ENCODE peak calls at places on chromosome 17, in six cellular contexts. F, I, U, G, J and Q are unnamed samples.

GRCh38 chr17:64155751-64156544 is 26.0 kb upstream of the ERN1 start:
- DNase-seq in I (no peak), U (peak), G (no peak), F (no peak), J (no peak), Q (peak)

GRCh38 chr17:80036715-80037477 is 454 bp downstream of the CCDC40 start:
- DNase-seq in F (no peak), G (no peak), J (no peak), I (peak), U (no peak), Q (peak)

GRCh38 chr17:44627513-44627912 is 28.8 kb upstream of the MEIOC start:
- DNase-seq in U (no peak), J (no peak), I (no peak), F (no peak), G (no peak), Q (no peak)

GRCh38 chr17:47703671-47704070 is 9.7 kb downstream of the TBKBP1 start:
- DNase-seq in I (no peak), F (no peak), U (no peak), G (no peak), J (no peak), Q (no peak)

GRCh38 chr17:431494-431893 is 78.9 kb upstream of the RPH3AL start:
- DNase-seq in J (no peak), U (no peak), G (no peak), F (no peak), I (no peak), Q (no peak)

GRCh38 chr17:37543527-37544122 is 53.9 kb downstream of the DUSP14 start:
- DNase-seq in G (no peak), I (no peak), F (no peak), U (no peak), J (no peak), Q (no peak)

GRCh38 chr17:51427259-51428255 is 167.2 kb downstream of the UTP18 start:
- DNase-seq in G (no peak), F (no peak), I (no peak), U (no peak), J (no peak), Q (no peak)

GRCh38 chr17:40069751-40070643 is 7.2 kb downstream of the THRA start:
- DNase-seq in G (no peak), U (peak), J (no peak), F (peak), I (peak), Q (peak)

GRCh38 chr17:37568350-37569053 is 40.7 kb downstream of the SYNRG start:
- DNase-seq in I (no peak), F (no peak), J (peak), G (no peak), U (no peak), Q (no peak)

GRCh38 chr17:20267459-20267842 is 199.9 kb downstream of the LGALS9B start:
- DNase-seq in U (no peak), J (no peak), I (no peak), G (no peak), F (no peak), Q (peak)

GRCh38 chr17:74201250-74201649 is 2.2 kb upstream of the RPL38 start:
- DNase-seq in J (peak), G (no peak), I (no peak), U (no peak), F (no peak), Q (peak)

GRCh38 chr17:83144421-83145357 is 65.3 kb downstream of the METRNL start:
- DNase-seq in J (no peak), U (no peak), F (no peak), I (no peak), G (peak), Q (no peak)

GRCh38 chr17:17993366-17993765 is 20.7 kb downstream of the DRC3 start:
- DNase-seq in U (no peak), J (no peak), F (no peak), I (no peak), G (no peak), Q (no peak)

GRCh38 chr17:34201767-34202166 is 53.3 kb upstream of the CCL2 start:
- DNase-seq in F (no peak), U (no peak), G (no peak), J (no peak), I (no peak), Q (no peak)

GRCh38 chr17:78605886-78606285 is 28.7 kb upstream of the DNAH17 start:
- DNase-seq in J (no peak), G (no peak), I (no peak), F (no peak), U (no peak), Q (no peak)

GRCh38 chr17:64348666-64349065 is 42.0 kb downstream of the PECAM1 start:
- DNase-seq in U (peak), I (no peak), G (no peak), F (no peak), J (no peak), Q (no peak)

GRCh38 chr17:37134050-37134449 is 185.3 kb downstream of the AATF start:
- DNase-seq in U (no peak), I (peak), G (no peak), J (no peak), F (no peak), Q (no peak)

GRCh38 chr17:43779145-43780125 is 658 bp upstream of the DUSP3 start:
- DNase-seq in J (no peak), G (no peak), I (peak), F (no peak), U (peak), Q (peak)

GRCh38 chr17:21356537-21357127 is 19.5 kb upstream of the KCNJ12 start:
- DNase-seq in I (no peak), U (no peak), J (no peak), G (no peak), F (no peak), Q (no peak)

GRCh38 chr17:27294689-27295630 is 1.0 kb downstream of the WSB1 start:
- DNase-seq in I (peak), U (peak), F (peak), J (peak), G (peak), Q (peak)

GRCh38 chr17:51238253-51238887 is 21.5 kb downstream of the MBTD1 start:
- DNase-seq in F (peak), I (no peak), G (no peak), J (no peak), U (no peak), Q (no peak)

GRCh38 chr17:44115585-44116415 is 7.6 kb downstream of the HDAC5 start:
- DNase-seq in U (no peak), F (no peak), J (no peak), G (no peak), I (no peak), Q (peak)

GRCh38 chr17:67422887-67423286 is 45.8 kb downstream of the PITPNC1 start:
- DNase-seq in F (no peak), U (no peak), I (no peak), J (no peak), G (no peak), Q (no peak)

GRCh38 chr17:8489841-8490240 is 54.2 kb downstream of the NDEL1 start:
- DNase-seq in U (no peak), F (no peak), G (no peak), J (no peak), I (peak), Q (no peak)

GRCh38 chr17:35578195-35578928 is at the start of gene PEX12:
- DNase-seq in G (peak), U (peak), J (peak), I (peak), F (peak), Q (peak)

GRCh38 chr17:57881783-57882291 is 32.0 kb upstream of the MRPS23 start:
- DNase-seq in I (no peak), J (no peak), G (no peak), U (no peak), F (no peak), Q (no peak)

GRCh38 chr17:47305302-47305923 is 18.3 kb upstream of the EFCAB13 start:
- DNase-seq in I (peak), J (peak), F (no peak), G (peak), U (no peak), Q (peak)

GRCh38 chr17:14144513-14144912 is 75.2 kb downstream of the COX10 start:
- DNase-seq in G (no peak), J (no peak), U (no peak), I (no peak), F (no peak), Q (no peak)

GRCh38 chr17:50953831-50954601 is 87.9 kb upstream of the TOB1 start:
- DNase-seq in G (peak), I (peak), J (peak), U (no peak), F (no peak), Q (peak)

GRCh38 chr17:40373324-40373723 is 8.8 kb upstream of the GJD3 start:
- DNase-seq in G (no peak), I (peak), F (no peak), J (peak), U (no peak), Q (peak)

DNA sequence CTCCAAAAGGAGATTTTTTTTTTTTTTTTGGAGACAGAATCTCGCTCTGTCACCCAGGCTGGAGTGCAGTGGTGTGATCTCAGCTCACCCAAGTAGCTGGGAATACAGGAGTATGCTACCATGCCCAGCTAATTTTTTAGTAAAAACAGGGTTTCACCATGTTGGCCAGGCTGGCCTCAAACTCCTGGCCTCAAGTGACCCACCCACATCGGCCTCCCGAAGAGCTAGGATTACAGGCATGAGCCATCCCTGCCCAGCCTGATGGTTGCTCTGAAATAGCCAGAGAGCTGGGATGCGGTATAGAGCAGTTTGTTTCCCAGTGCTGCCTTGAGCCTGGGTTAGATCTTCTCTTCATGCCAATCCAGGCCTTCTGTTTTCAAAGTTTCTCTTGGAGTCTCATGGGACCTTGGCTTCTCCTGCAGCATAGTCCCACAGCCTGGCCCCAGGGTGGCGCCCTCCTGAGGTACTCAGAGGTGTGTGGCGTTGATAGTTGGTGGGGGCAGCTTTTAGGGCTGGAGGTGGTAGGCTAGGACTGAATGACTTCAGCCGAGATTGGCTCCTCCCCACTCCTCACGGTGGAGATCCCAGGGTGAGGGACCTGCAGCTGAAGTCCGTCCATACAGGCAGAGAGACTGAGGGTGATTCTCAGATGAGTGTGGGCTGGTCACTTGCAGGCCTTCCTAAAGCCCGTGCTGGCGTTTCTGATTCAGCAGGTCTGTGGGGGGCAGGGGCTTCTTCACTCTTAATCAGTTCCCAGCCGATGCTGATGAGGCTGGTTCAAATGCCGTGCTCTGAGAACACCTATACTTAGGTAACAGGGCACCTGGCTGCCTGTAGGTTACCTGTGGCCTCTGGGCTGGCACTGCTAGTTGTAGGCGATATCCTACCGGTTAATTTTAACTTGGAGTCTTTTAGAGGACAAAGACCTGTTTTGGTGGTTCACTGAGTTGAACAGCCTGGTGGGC is 52.0 kb downstream of the TNFRSF13B start:
- DNase-seq in F (no peak), J (no peak), I (no peak), G (no peak), U (no peak), Q (no peak)
- TF ChIP-seq CTCF in F (peak), J (no peak), I (peak), G (no peak), U (no peak), Q (no peak)

DNA sequence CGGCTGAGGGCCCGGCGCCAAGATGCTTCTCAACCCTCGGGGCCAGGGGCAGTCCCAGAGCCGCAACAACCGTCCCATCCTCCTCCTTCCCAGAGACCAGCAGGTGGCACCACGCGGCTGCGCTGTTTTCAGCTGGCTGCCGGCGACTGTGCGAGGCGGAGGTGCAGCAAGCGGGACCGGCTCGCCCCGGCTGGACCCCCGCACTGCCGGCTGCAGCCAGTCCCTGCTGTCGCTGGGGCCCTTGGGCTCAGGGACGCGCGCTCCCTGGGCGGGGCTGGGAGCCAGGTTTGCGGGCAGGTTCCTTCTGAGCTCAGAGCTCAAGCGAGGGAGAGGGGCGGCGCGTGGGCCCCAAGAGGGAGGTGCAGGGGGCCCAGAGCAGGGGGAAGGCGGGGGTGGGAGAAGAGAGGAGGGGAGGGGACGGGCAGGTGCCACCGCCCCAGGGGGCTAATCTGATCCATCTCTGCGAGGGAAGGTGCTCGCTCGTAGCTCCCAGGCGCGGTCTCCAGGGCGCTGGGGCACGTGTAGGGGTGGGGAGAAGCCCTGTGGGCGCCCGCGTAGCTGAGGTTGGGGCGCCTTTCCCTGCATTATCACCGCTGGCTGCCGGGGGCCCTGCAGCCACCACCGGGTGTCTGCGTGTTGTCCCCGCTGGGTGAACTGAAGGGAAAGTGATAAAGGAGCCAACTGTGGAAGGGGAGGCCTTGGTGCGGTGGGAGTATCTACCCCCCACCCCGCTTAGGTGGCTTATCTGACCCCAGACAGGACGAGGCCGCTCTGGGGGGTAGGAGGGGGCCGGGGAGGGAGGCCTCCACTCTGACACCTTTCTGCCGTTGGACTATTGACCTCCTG is 24.2 kb downstream of the STAT5A start:
- DNase-seq in G (peak), J (peak), U (peak), I (peak), F (peak), Q (peak)
- H3K4me3 ChIP-seq in G (peak), J (no peak), U (no peak), I (no peak), F (peak), Q (no peak)

DNA sequence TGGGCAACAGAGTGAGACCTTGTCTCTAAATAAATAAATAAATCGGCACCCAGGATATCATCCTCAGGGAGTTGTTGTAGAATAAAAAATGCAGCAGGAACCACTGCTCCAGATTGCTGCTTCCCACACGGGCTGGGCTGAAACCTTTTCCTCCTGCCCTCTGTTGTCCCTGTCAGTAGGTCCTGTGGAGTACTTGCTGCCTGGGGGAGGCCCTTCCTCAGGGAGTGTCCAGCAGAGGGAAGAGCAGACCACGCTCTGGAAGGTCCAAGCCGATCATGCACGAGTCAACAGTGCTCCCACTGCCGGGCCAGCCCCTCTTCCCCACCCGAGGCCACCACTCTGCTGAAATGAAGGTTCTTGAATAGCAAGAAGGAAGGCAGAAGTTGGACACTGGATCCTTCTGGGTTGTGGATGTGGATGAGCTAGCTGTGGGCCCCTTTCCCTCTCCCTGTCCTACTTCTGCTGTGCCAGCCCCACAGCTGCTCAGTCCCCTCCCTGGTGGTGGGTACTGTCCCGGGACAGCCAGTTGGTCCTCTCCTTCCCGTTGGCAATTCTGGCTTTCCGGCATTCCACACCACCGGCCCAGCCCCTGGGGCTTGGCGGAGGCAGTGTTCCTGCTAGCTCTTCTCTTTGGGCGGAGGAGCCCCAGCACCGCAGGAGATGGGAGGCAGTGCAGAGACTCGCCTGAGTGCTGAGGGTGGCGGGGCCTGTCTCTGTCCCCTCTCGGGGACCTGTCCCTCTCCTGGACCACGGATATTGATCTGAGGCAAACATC is 10.8 kb downstream of the CDK5R1 start:
- DNase-seq in U (no peak), G (no peak), F (no peak), J (peak), I (no peak), Q (no peak)
- TF ChIP-seq CTCF in U (no peak), G (peak), F (no peak), J (no peak), I (peak), Q (no peak)

GRCh38 chr17:81124377-81124776 is 40.9 kb upstream of the PVALEF start:
- DNase-seq in I (no peak), G (no peak), F (no peak), U (no peak), J (no peak), Q (no peak)

GRCh38 chr17:81123052-81124048 is 42.0 kb upstream of the PVALEF start:
- DNase-seq in U (no peak), I (no peak), G (no peak), J (no peak), F (no peak), Q (no peak)

GRCh38 chr17:81120149-81120484 is 45.2 kb upstream of the PVALEF start:
- DNase-seq in G (no peak), U (no peak), J (no peak), I (no peak), F (no peak), Q (no peak)

GRCh38 chr17:81120695-81121621 is 44.3 kb upstream of the PVALEF start:
- DNase-seq in I (no peak), J (no peak), G (no peak), F (no peak), U (no peak), Q (no peak)

GRCh38 chr17:81121841-81122733 is 43.2 kb upstream of the PVALEF start:
- DNase-seq in G (no peak), I (no peak), J (no peak), F (no peak), U (no peak), Q (no peak)
- H3K4me3 ChIP-seq in G (no peak), I (no peak), J (no peak), F (no peak), U (no peak), Q (no peak)